ENCODE peak calls at places on chromosomes 6 and 20, in six cellular contexts. O, Y, H, M, V and Q are unnamed samples.

GRCh38 chr6:38459291-38459690 is 180.4 kb downstream of the BTBD9 start:
- DNase-seq in H (no peak), V (peak; percentile 22), M (no peak), Y (no peak), O (no peak), Q (no peak)

GRCh38 chr20:41174782-41175181 is 37.4 kb downstream of the PLCG1 start:
- DNase-seq in O (no peak), H (peak; percentile 7), M (no peak), V (peak; percentile 31), Y (peak; percentile 27), Q (no peak)

GRCh38 chr6:137589067-137589848 is 95.1 kb upstream of the OLIG3 start:
- DNase-seq in H (no peak), V (peak; percentile 57), M (no peak), O (peak; percentile 7), Y (no peak), Q (no peak)

GRCh38 chr20:58173091-58173490 is 55.4 kb downstream of the ANKRD60 start:
- DNase-seq in Y (no peak), O (no peak), V (no peak), H (no peak), M (no peak), Q (no peak)

GRCh38 chr20:41009960-41010359 is 18.7 kb upstream of the TOP1 start:
- DNase-seq in H (no peak), O (no peak), V (peak; percentile 46), Y (no peak), M (no peak), Q (no peak)

GRCh38 chr6:28139860-28140500 is 1.7 kb upstream of the ZKSCAN8 start:
- DNase-seq in V (no peak), Y (no peak), M (no peak), O (no peak), H (no peak), Q (no peak)

GRCh38 chr6:19210849-19211590 is 626.1 kb upstream of the ID4 start:
- DNase-seq in O (no peak), Y (no peak), V (peak; percentile 1), M (peak; percentile 28), H (no peak), Q (no peak)

GRCh38 chr20:10781526-10781925 is 107.7 kb upstream of the JAG1 start:
- DNase-seq in O (no peak), M (no peak), V (no peak), H (no peak), Y (no peak), Q (no peak)

GRCh38 chr6:8243462-8243861 is 141.1 kb upstream of the EEF1E1 start:
- DNase-seq in M (no peak), Y (no peak), H (no peak), V (peak; percentile 36), O (no peak), Q (no peak)

GRCh38 chr20:51378171-51378928 is 164.2 kb downstream of the NFATC2 start:
- DNase-seq in H (no peak), V (no peak), Y (no peak), O (no peak), M (no peak), Q (no peak)

GRCh38 chr20:50041238-50041915 is 58.6 kb downstream of the SNAI1 start:
- DNase-seq in V (no peak), O (no peak), M (no peak), H (peak; percentile 34), Y (no peak), Q (no peak)

GRCh38 chr20:50366270-50367103 is 143.7 kb upstream of the PTPN1 start:
- DNase-seq in O (peak; percentile 53), H (peak; percentile 92), M (peak; percentile 87), V (peak; percentile 92), Y (peak; percentile 80), Q (peak; percentile 86)

GRCh38 chr6:123263981-123264380 is 267.9 kb downstream of the CLVS2 start:
- DNase-seq in M (no peak), H (no peak), V (no peak), Y (no peak), O (no peak), Q (no peak)

GRCh38 chr6:313917-314316 is 21.6 kb downstream of the DUSP22 start:
- DNase-seq in H (no peak), O (no peak), V (no peak), M (no peak), Y (no peak), Q (no peak)

GRCh38 chr6:44627091-44627878 is 239.8 kb downstream of the CDC5L start:
- DNase-seq in M (no peak), H (peak; percentile 23), Y (peak; percentile 32), V (no peak), O (no peak), Q (peak; percentile 41)
- TF ChIP-seq CTCF in M (no peak), H (no peak), Y (no peak), V (peak; percentile 8), O (no peak), Q (no peak)

DNA sequence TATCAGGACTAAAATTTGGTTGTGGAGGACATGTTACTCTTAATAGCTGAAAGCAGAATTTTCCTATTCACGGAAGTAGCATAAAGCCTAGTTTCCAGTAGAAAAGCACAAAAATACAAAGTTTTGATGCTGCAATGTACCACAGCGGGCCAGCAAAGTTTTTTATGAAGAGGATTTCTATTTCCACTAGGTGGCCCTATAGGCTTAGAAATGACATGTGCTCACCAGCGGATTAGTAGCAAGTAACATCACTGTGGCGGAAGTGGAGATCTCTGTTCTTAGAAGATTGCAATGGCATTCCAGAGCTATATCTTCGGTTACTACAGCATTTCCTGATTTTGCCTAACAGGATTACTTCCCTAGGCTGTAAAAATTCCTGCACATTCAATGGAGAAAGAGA is 1219.0 kb upstream of the EYS start:
- DNase-seq in H (no peak), Y (no peak), V (peak; percentile 33), M (no peak), O (no peak), Q (no peak)
- TF ChIP-seq CTCF in H (no peak), Y (no peak), V (no peak), M (no peak), O (peak; percentile 19), Q (no peak)

DNA sequence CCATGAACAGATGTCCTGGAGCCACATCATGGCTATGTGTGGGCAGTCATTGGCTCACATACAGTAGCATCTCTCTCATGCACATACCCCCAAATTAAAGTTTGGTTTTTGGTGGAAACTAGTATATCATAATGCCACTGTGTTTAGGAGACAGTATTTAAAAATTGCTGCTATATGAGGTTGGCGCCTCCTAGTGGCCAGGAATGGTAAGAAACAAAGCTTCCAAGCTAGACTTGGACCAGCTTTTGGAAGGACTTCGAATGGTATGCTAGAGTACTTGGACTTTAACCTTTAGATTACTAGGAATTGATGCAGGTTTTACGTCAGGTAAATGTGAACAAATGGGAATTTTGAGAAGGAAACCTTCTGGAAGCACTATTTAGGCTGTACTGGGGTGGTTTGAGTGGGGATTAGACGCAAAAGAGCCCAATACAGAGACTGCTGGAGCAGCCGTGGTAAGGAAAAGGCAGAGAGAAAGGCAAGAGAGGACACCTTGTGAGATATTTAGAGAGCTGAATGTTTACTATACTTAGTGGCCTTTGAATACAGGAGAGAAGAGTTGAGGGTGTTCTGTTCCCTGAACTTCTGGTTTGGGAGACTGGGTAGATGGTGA is 23.8 kb downstream of the PRSS35 start:
- DNase-seq in M (peak; percentile 55), V (peak; percentile 68), O (no peak), H (peak; percentile 51), Y (no peak), Q (peak; percentile 78)
- TF ChIP-seq CTCF in M (peak; percentile 46), V (peak; percentile 82), O (peak; percentile 45), H (peak; percentile 67), Y (no peak), Q (peak; percentile 50)

GRCh38 chr6:81075974-81076373 is 676.5 kb downstream of the TENT5A start:
- DNase-seq in V (peak; percentile 29), Y (no peak), M (no peak), H (no peak), O (no peak), Q (no peak)
- TF ChIP-seq CTCF in V (peak; percentile 58), Y (no peak), M (no peak), H (peak; percentile 12), O (peak; percentile 32), Q (no peak)

DNA sequence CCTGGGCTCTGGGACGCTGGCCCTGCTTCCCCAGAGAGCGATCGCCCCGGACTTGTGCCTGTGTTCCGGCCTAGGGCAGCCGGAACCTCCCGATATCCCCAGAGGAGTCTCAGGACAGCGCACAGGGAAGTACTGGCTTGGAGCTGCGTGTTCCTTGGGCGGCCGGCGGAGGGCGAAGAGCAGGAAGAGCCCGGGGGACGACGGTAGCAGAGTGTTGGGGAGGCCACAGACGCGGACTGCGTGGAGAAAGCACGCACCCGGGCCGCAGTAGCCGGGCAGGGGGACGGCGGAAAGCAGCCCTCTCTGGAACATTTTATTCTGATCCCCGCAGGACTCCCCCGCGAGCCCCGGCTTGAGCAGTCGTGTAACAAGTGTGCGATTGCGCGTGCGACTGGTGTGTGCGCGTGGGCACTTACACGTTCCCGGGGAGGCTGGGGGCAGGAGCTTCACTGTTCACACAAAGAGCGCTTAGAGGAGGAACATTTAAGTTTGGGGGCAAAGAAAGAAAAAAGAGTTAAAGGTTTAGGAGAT is 36.1 kb downstream of the NCR2 start:
- DNase-seq in V (peak; percentile 66), H (peak; percentile 38), O (no peak), Y (peak; percentile 41), M (no peak), Q (peak; percentile 47)
- TF ChIP-seq CTCF in V (peak; percentile 47), H (peak; percentile 18), O (no peak), Y (no peak), M (peak; percentile 20), Q (no peak)

GRCh38 chr6:112600168-112600567 is 253.0 kb downstream of the RFPL4B start:
- DNase-seq in V (no peak), M (no peak), Y (no peak), O (no peak), H (no peak), Q (no peak)
- TF ChIP-seq CTCF in V (peak; percentile 6), M (no peak), Y (no peak), O (no peak), H (no peak), Q (no peak)

DNA sequence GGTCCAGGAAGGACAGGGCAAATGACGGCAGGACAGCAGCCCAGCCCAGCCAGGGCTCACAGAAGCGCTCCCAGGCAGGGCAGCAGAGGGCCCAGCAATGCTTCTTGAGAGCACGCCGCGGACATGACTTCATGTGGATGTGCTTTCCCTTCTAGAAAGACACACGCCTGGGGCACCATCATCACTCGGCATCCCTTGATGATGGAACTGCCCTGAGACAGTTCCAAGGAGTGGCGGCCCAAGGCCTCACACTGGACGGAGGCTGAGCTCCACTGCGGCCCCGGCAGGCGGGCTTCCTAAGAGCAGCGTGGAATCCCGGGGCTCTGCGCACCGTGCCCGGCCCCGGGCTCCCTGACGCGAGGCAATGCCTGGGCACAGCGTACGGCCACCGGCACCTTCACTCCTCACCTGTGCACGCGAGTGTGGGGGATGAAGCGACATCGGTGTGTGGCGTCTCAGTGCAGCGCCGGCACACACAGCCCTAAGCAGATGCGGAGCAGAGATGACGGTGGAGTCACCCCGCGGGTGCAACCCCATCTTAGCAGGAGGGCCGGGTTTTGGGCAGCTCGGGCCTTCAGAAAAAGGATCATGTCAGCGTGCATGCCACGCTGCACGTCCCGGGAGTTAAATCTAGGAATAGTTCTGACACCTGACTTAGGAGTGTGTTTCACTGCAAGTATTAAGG is 86.6 kb downstream of the THBS2 start:
- DNase-seq in M (no peak), H (no peak), Y (no peak), O (no peak), V (no peak), Q (no peak)
- TF ChIP-seq CTCF in M (no peak), H (no peak), Y (no peak), O (no peak), V (no peak), Q (no peak)